ENCODE peak calls at places on chromosomes 11 and 22, in eight cellular contexts. F, E, S, O, M, C, V and U are unnamed samples.

GRCh38 chr11:20964985-20965384 is 295.6 kb downstream of the NELL1 start:
- DNase-seq in F (no peak), E (no peak), S (no peak), O (no peak), M (no peak), C (no peak), V (no peak), U (no peak)

GRCh38 chr22:46672731-46673130 is 52.5 kb downstream of the GRAMD4 start:
- DNase-seq in F (no peak), E (no peak), S (no peak), O (no peak), M (no peak), C (peak), V (no peak), U (peak)

GRCh38 chr11:119990306-119991021 is 147.4 kb downstream of the TRIM29 start:
- DNase-seq in F (no peak), E (peak), S (no peak), O (no peak), M (no peak), C (no peak), V (no peak), U (no peak)

GRCh38 chr22:30880181-30880601 is 88.4 kb downstream of the MORC2 start:
- DNase-seq in F (no peak), E (no peak), S (no peak), O (no peak), M (no peak), C (no peak), V (no peak), U (no peak)

GRCh38 chr22:18113680-18114394 is 3.2 kb downstream of the TUBA8 start:
- DNase-seq in F (peak), E (no peak), S (peak), O (no peak), M (no peak), C (no peak), V (no peak), U (no peak)

GRCh38 chr11:40328890-40329617 is 1130.4 kb downstream of the LRRC4C start:
- DNase-seq in F (peak), E (peak), S (no peak), O (peak), M (no peak), C (peak), V (no peak), U (no peak)

GRCh38 chr11:17473071-17473744 is 3.4 kb downstream of the ABCC8 start:
- DNase-seq in F (peak), E (no peak), S (no peak), O (peak), M (no peak), C (no peak), V (no peak), U (no peak)

GRCh38 chr11:27464155-27464759 is 8.3 kb downstream of the LGR4 start:
- DNase-seq in F (peak), E (no peak), S (no peak), O (peak), M (no peak), C (no peak), V (no peak), U (no peak)

GRCh38 chr22:49026476-49027121 is 801.1 kb downstream of the BRD1 start:
- DNase-seq in F (peak), E (no peak), S (no peak), O (no peak), M (no peak), C (no peak), V (no peak), U (no peak)

GRCh38 chr11:9748361-9748970 is 84.6 kb downstream of the SWAP70 start:
- DNase-seq in F (peak), E (peak), S (peak), O (peak), M (no peak), C (peak), V (no peak), U (peak)

GRCh38 chr11:116167706-116168458 is 604.9 kb downstream of the BUD13 start:
- DNase-seq in F (no peak), E (no peak), S (no peak), O (no peak), M (no peak), C (no peak), V (peak), U (no peak)

GRCh38 chr22:41052661-41053490 is 39.5 kb upstream of the EP300 start:
- DNase-seq in F (no peak), E (no peak), S (no peak), O (peak), M (no peak), C (no peak), V (no peak), U (no peak)

GRCh38 chr11:72123117-72123653 is 10.7 kb upstream of the ANAPC15 start:
- DNase-seq in F (no peak), E (no peak), S (no peak), O (no peak), M (no peak), C (no peak), V (no peak), U (no peak)

GRCh38 chr11:124869856-124870387 is 4.7 kb downstream of the ROBO3 start:
- DNase-seq in F (no peak), E (no peak), S (no peak), O (no peak), M (no peak), C (no peak), V (no peak), U (no peak)

GRCh38 chr11:131278472-131278871 is 91.9 kb upstream of the NTM start:
- DNase-seq in F (no peak), E (no peak), S (no peak), O (no peak), M (no peak), C (no peak), V (no peak), U (no peak)

GRCh38 chr22:43884600-43885318 is 7.1 kb downstream of the PNPLA5 start:
- DNase-seq in F (peak), E (peak), S (peak), O (peak), M (peak), C (peak), V (no peak), U (peak)

GRCh38 chr11:15918674-15919073 is 437.7 kb downstream of the SOX6 start:
- DNase-seq in F (no peak), E (no peak), S (no peak), O (no peak), M (no peak), C (no peak), V (peak), U (no peak)

GRCh38 chr11:69870772-69871171 is 51.6 kb upstream of the FGF3 start:
- DNase-seq in F (peak), E (no peak), S (no peak), O (no peak), M (no peak), C (no peak), V (no peak), U (no peak)

GRCh38 chr11:94864646-94865045 is 96.5 kb downstream of the AMOTL1 start:
- DNase-seq in F (no peak), E (no peak), S (no peak), O (no peak), M (no peak), C (no peak), V (no peak), U (no peak)

GRCh38 chr11:46410021-46410420 is 18.4 kb upstream of the CHRM4 start:
- DNase-seq in F (no peak), E (no peak), S (no peak), O (no peak), M (no peak), C (no peak), V (no peak), U (no peak)

GRCh38 chr11:30949838-30950237 is 363.7 kb upstream of the MPPED2 start:
- DNase-seq in F (no peak), E (no peak), S (no peak), O (no peak), M (no peak), C (no peak), V (no peak), U (no peak)

GRCh38 chr11:82794490-82794889 is 60.8 kb upstream of the FAM181B start:
- DNase-seq in F (no peak), E (no peak), S (no peak), O (no peak), M (no peak), C (no peak), V (no peak), U (no peak)

GRCh38 chr11:45927684-45928413 is 5.4 kb downstream of the LARGE2 start:
- DNase-seq in F (no peak), E (no peak), S (no peak), O (no peak), M (peak), C (peak), V (peak), U (no peak)

GRCh38 chr11:26276798-26277424 is 55.0 kb upstream of the ANO3 start:
- DNase-seq in F (peak), E (peak), S (peak), O (peak), M (peak), C (peak), V (peak), U (peak)

GRCh38 chr11:63017306-63017974 is 1.8 kb upstream of the SLC22A8 start:
- DNase-seq in F (no peak), E (peak), S (no peak), O (no peak), M (no peak), C (no peak), V (peak), U (no peak)

GRCh38 chr11:63813563-63814382 is 517 bp downstream of the SPINDOC start:
- DNase-seq in F (peak), E (peak), S (no peak), O (peak), M (peak), C (peak), V (peak), U (peak)

GRCh38 chr22:42227435-42227834 is 43.0 kb downstream of the TCF20 start:
- DNase-seq in F (no peak), E (no peak), S (no peak), O (no peak), M (no peak), C (no peak), V (no peak), U (no peak)

GRCh38 chr11:9664276-9665171 is 647 bp downstream of the SWAP70 start:
- DNase-seq in F (peak), E (peak), S (no peak), O (peak), M (peak), C (peak), V (peak), U (peak)

GRCh38 chr11:123351375-123351774 is 78.7 kb upstream of the GRAMD1B start:
- DNase-seq in F (no peak), E (no peak), S (no peak), O (no peak), M (peak), C (no peak), V (no peak), U (no peak)

GRCh38 chr11:70415176-70415575 is 16.8 kb downstream of the CTTN start:
- DNase-seq in F (no peak), E (no peak), S (peak), O (peak), M (no peak), C (no peak), V (no peak), U (no peak)

GRCh38 chr11:22807391-22807790 is 22.2 kb downstream of the SVIP start:
- DNase-seq in F (no peak), E (no peak), S (no peak), O (no peak), M (no peak), C (no peak), V (no peak), U (no peak)

GRCh38 chr11:98725471-98725870 is 295.3 kb upstream of the CNTN5 start:
- DNase-seq in F (no peak), E (no peak), S (no peak), O (no peak), M (no peak), C (no peak), V (no peak), U (no peak)

GRCh38 chr11:77821349-77821851 is 456 bp downstream of the AAMDC start:
- DNase-seq in F (peak), E (no peak), S (peak), O (peak), M (peak), C (peak), V (peak), U (peak)

GRCh38 chr11:77823775-77824174 is 2.8 kb downstream of the AAMDC start:
- DNase-seq in F (no peak), E (no peak), S (no peak), O (peak), M (no peak), C (no peak), V (no peak), U (peak)

GRCh38 chr11:77819411-77819920 is 1.1 kb downstream of the RSF1 start:
- DNase-seq in F (peak), E (peak), S (peak), O (peak), M (peak), C (peak), V (peak), U (peak)

GRCh38 chr11:77820565-77821348 is at the start of the genes AAMDC and RSF1:
- DNase-seq in F (peak), E (peak), S (peak), O (peak), M (peak), C (peak), V (peak), U (peak)

GRCh38 chr11:77819921-77820564 is 479 bp downstream of the RSF1 start:
- DNase-seq in F (peak), E (peak), S (peak), O (peak), M (peak), C (peak), V (peak), U (peak)
- TF ChIP-seq POLR2A in F (no peak), E (no peak), S (no peak), O (no peak), M (no peak), C (no peak), V (no peak), U (no peak)

GRCh38 chr11:118265954-118266353 is 1.9 kb upstream of the MPZL2 start:
- DNase-seq in F (no peak), E (peak), S (no peak), O (no peak), M (no peak), C (peak), V (no peak), U (no peak)
- TF ChIP-seq POLR2A in F (no peak), E (no peak), S (no peak), O (no peak), M (no peak), C (no peak), V (no peak), U (no peak)

DNA sequence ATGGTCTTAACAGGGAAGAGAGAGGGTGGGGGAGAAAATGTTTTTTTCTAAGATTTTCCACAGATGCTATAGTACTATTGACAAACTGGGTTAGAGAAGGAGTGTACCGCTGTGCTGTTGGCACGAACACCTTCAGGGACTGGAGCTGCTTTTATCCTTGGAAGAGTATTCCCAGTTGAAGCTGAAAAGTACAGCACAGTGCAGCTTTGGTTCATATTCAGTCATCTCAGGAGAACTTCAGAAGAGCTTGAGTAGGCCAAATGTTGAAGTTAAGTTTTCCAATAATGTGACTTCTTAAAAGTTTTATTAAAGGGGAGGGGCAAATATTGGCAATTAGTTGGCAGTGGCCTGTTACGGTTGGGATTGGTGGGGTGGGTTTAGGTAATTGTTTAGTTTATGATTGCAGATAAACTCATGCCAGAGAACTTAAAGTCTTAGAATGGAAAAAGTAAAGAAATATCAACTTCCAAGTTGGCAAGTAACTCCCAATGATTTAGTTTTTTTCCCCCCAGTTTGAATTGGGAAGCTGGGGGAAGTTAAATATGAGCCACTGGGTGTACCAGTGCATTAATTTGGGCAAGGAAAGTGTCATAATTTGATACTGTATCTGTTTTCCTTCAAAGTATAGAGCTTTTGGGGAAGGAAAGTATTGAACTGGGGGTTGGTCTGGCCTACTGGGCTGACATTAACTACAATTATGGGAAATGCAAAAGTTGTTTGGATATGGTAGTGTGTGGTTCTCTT is 2.9 kb downstream of the MALAT1 start:
- DNase-seq in F (peak), E (no peak), S (no peak), O (peak), M (peak), C (peak), V (no peak), U (peak)
- TF ChIP-seq POLR2A in F (peak), E (peak), S (peak), O (no peak), M (no peak), C (peak), V (no peak), U (peak)

DNA sequence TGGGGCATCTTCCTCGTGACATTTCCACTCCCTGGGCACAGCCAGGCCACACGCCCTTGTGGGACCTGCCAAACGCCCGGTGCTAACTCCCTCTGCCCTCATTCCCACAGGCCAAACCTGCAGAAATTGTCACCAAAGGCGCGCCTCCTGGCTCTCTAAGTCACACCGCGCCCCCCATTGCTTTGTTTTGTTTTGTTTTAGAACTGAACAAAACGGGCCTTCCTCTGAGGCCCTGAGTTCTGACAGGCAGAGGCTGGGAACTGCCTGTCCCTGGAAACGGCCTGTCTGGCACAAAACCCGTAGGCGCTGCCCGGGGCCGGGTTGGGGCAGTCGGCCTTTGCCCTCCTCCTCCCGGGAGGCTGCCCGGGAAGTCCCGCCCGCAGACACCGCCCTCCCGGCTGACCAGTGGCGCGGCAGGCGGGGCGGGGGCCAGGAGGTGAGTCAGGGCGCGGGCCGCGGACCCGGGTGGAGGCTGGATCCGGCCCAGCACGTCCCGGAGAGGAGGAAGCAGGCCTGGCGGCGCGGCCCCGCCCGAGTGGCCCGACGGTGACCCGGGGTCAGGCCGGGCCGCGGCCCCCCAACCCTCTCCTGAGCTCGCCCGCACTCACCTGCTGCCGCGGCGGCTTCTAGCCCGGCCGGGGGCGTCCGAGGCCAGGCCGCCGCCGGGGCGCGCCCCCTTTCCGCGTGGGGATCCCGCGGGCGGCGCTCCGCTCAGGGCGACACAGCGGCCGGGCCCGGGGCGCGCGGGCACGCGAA is 465 bp downstream of the SUN2 start:
- DNase-seq in F (peak), E (peak), S (peak), O (peak), M (peak), C (peak), V (peak), U (peak)
- TF ChIP-seq POLR2A in F (no peak), E (no peak), S (peak), O (no peak), M (no peak), C (peak), V (no peak), U (no peak)

GRCh38 chr11:7573558-7574296 is 59.9 kb downstream of the PPFIBP2 start:
- DNase-seq in F (no peak), E (peak), S (no peak), O (no peak), M (no peak), C (peak), V (no peak), U (no peak)
- TF ChIP-seq POLR2A in F (no peak), E (no peak), S (no peak), O (no peak), M (no peak), C (no peak), V (no peak), U (no peak)

GRCh38 chr11:111910637-111911562 is 670 bp downstream of the CRYAB start:
- DNase-seq in F (no peak), E (no peak), S (no peak), O (no peak), M (no peak), C (no peak), V (no peak), U (no peak)

GRCh38 chr11:111913997-111914396 is 1.5 kb downstream of the HSPB2 start:
- DNase-seq in F (no peak), E (no peak), S (peak), O (peak), M (peak), C (no peak), V (no peak), U (no peak)

GRCh38 chr11:111912535-111912934 is at the start of gene HSPB2:
- DNase-seq in F (no peak), E (no peak), S (peak), O (no peak), M (peak), C (no peak), V (peak), U (no peak)

GRCh38 chr11:111913031-111913861 is 712 bp downstream of the HSPB2 start:
- DNase-seq in F (no peak), E (no peak), S (peak), O (no peak), M (peak), C (no peak), V (no peak), U (no peak)

DNA sequence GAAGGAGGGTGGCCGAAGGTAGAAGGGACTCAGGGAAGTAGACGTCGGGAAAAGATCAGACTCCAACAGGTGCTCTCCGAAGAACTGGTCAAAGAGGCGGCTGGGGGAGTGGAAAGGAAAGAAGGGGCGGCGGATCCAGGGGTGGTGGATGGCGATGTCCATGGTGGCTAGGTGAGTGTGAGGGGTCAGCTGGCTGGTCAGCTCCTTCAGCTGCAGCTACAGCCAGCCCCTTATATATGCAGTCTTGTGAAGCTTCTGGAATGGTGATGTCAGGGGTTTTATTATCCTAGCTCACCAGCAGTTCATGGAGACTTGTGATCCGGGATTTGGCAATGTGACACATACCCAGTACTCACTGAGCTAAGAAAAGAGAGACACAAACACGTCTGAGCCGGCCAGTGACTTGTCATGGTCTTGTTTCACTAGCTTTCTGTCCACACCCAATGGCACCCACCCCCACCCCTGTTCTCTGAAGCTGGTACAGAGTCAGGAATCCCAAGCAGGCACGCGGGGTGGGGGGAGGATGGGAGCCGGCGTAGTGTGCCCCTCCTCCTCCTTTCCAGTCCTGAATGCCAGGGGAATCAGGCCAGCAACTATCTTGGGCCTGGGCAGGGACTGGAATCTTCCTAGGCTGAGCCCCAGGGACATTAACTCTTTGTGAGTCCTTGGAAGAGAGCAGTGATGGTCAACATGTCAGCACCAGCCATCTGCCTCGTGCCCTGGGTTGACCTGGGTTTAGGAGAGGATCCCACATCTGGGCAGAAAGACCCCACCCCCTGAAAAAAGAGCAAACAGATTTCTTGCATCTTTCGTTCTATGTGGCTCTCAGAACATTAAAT is at the start of gene CRYAB:
- DNase-seq in F (no peak), E (peak), S (peak), O (peak), M (peak), C (peak), V (peak), U (peak)
- TF ChIP-seq POLR2A in F (no peak), E (no peak), S (peak), O (peak), M (peak), C (no peak), V (no peak), U (no peak)